ENCODE peak calls at places on chromosome 22, in eight cellular contexts. One of them, this sample, is unnamed.

GRCh38 chr22:26466196-26466595 is 17.4 kb downstream of the HPS4 start:
- DNase-seq in posterior vena cava: no peak
- DNase-seq in NCI-H510A treated with DMSO at 0.1 percent for 48 hours: no peak
- DNase-seq in M059J: no peak
- DNase-seq in T-cell: no peak
- DNase-seq in germinal center: no peak
- DNase-seq in glutamatergic neuron: no peak
- DNase-seq in HS-27A: no peak
- DNase-seq in this sample: no peak

GRCh38 chr22:40436460-40437431 is 66.4 kb downstream of the SGSM3 start:
- DNase-seq in HS-27A: peak
- DNase-seq in posterior vena cava: no peak
- DNase-seq in germinal center: peak
- DNase-seq in M059J: peak
- DNase-seq in T-cell: no peak
- DNase-seq in glutamatergic neuron: no peak
- DNase-seq in NCI-H510A treated with DMSO at 0.1 percent for 48 hours: peak
- DNase-seq in this sample: peak

GRCh38 chr22:23182289-23183106 is 2.2 kb downstream of the BCR start:
- DNase-seq in NCI-H510A treated with DMSO at 0.1 percent for 48 hours: peak
- DNase-seq in HS-27A: no peak
- DNase-seq in glutamatergic neuron: no peak
- DNase-seq in M059J: peak
- DNase-seq in germinal center: no peak
- DNase-seq in posterior vena cava: no peak
- DNase-seq in T-cell: peak
- DNase-seq in this sample: no peak

GRCh38 chr22:19473578-19473977 is 5.4 kb downstream of the UFD1 start:
- DNase-seq in posterior vena cava: no peak
- DNase-seq in M059J: peak
- DNase-seq in HS-27A: no peak
- DNase-seq in NCI-H510A treated with DMSO at 0.1 percent for 48 hours: no peak
- DNase-seq in germinal center: no peak
- DNase-seq in glutamatergic neuron: no peak
- DNase-seq in T-cell: no peak
- DNase-seq in this sample: no peak

GRCh38 chr22:48244388-48245118 is 1482.1 kb downstream of the TBC1D22A start:
- DNase-seq in HS-27A: no peak
- DNase-seq in posterior vena cava: peak
- DNase-seq in M059J: no peak
- DNase-seq in T-cell: no peak
- DNase-seq in germinal center: no peak
- DNase-seq in NCI-H510A treated with DMSO at 0.1 percent for 48 hours: no peak
- DNase-seq in glutamatergic neuron: no peak
- DNase-seq in this sample: no peak

GRCh38 chr22:18152519-18152918 is 2.5 kb downstream of the USP18 start:
- DNase-seq in NCI-H510A treated with DMSO at 0.1 percent for 48 hours: no peak
- DNase-seq in germinal center: peak
- DNase-seq in M059J: peak
- DNase-seq in T-cell: no peak
- DNase-seq in posterior vena cava: no peak
- DNase-seq in glutamatergic neuron: no peak
- DNase-seq in HS-27A: no peak
- DNase-seq in this sample: no peak

GRCh38 chr22:36328635-36329216 is 59.0 kb downstream of the MYH9 start:
- DNase-seq in glutamatergic neuron: peak
- DNase-seq in HS-27A: peak
- DNase-seq in T-cell: no peak
- DNase-seq in M059J: peak
- DNase-seq in NCI-H510A treated with DMSO at 0.1 percent for 48 hours: no peak
- DNase-seq in germinal center: peak
- DNase-seq in posterior vena cava: peak
- DNase-seq in this sample: peak

GRCh38 chr22:22092974-22093373 is 110.4 kb upstream of the TOP3B start:
- DNase-seq in NCI-H510A treated with DMSO at 0.1 percent for 48 hours: no peak
- DNase-seq in glutamatergic neuron: no peak
- DNase-seq in germinal center: no peak
- DNase-seq in T-cell: no peak
- DNase-seq in HS-27A: no peak
- DNase-seq in posterior vena cava: no peak
- DNase-seq in M059J: no peak
- DNase-seq in this sample: no peak

GRCh38 chr22:49491726-49492125 is 335.9 kb downstream of the BRD1 start:
- DNase-seq in posterior vena cava: no peak
- DNase-seq in NCI-H510A treated with DMSO at 0.1 percent for 48 hours: no peak
- DNase-seq in germinal center: no peak
- DNase-seq in HS-27A: no peak
- DNase-seq in T-cell: no peak
- DNase-seq in glutamatergic neuron: no peak
- DNase-seq in M059J: no peak
- DNase-seq in this sample: no peak